ENCODE peak calls at places on chromosomes 1 and 21, in ten cellular contexts. Z is HCT116, L is IMR-90, U is adrenal gland, T is breast epithelium, P is esophagus squamous epithelium, K is heart left ventricle, F is sigmoid colon, R is prostate gland, M is K562. O is an unnamed sample. For H3K36me3, the result is how much of the 10 kb centered on the place peaks cover.

GRCh38 chr1:6803357-6803756 is 18.1 kb downstream of the CAMTA1 start:
- DNase-seq in K (no peak), R (no peak), L (peak), M (no peak), U (no peak), T (no peak), P (no peak), Z (no peak), F (no peak), O (no peak)

GRCh38 chr1:200733907-200734306 is 4.8 kb upstream of the CAMSAP2 start:
- DNase-seq in T (no peak), M (no peak), R (no peak), L (no peak), U (no peak), K (no peak), F (no peak), Z (no peak), P (no peak), O (no peak)

GRCh38 chr1:91864017-91864700 is 21.8 kb downstream of the TGFBR3 start:
- DNase-seq in P (no peak), F (no peak), L (peak), M (no peak), Z (no peak), K (no peak), U (no peak), R (peak), T (peak), O (no peak)

GRCh38 chr1:41500378-41500777 is 15.9 kb upstream of the EDN2 start:
- DNase-seq in M (no peak), P (no peak), K (peak), R (peak), T (peak), F (peak), Z (no peak), U (peak), L (no peak), O (peak)

GRCh38 chr1:161718559-161719324 is 2.6 kb upstream of the FCRLB start:
- DNase-seq in L (no peak), M (no peak), F (no peak), R (no peak), K (no peak), U (no peak), Z (no peak), P (no peak), T (no peak), O (no peak)

GRCh38 chr1:244046907-244047738 is 4.0 kb upstream of the ZBTB18 start:
- DNase-seq in P (no peak), M (no peak), K (no peak), Z (no peak), T (no peak), L (peak), F (no peak), R (no peak), U (no peak), O (no peak)

GRCh38 chr1:98870959-98871903 is 133.4 kb downstream of the PLPPR5 start:
- DNase-seq in K (no peak), M (no peak), T (no peak), Z (no peak), R (no peak), L (no peak), P (no peak), F (no peak), U (no peak), O (no peak)

GRCh38 chr1:192861860-192862259 is 53.0 kb downstream of the RGS2 start:
- DNase-seq in K (no peak), U (no peak), T (no peak), F (no peak), R (peak), Z (no peak), L (no peak), M (no peak), P (no peak), O (no peak)

GRCh38 chr1:234600418-234601216 is 9.4 kb downstream of the IRF2BP2 start:
- DNase-seq in Z (peak), U (no peak), F (no peak), R (no peak), M (no peak), T (no peak), P (no peak), K (no peak), L (no peak), O (peak)

GRCh38 chr1:8026976-8027747 is 1.1 kb upstream of the ERRFI1 start:
- DNase-seq in R (no peak), U (peak), K (peak), M (no peak), T (no peak), F (peak), L (peak), P (no peak), Z (no peak), O (peak)

GRCh38 chr1:15472595-15472994 is 3.3 kb upstream of the CELA2B start:
- DNase-seq in U (no peak), Z (no peak), T (no peak), L (no peak), F (no peak), K (no peak), R (no peak), P (no peak), M (peak), O (no peak)

GRCh38 chr1:235516862-235517446 is 12.7 kb upstream of the B3GALNT2 start:
- DNase-seq in T (no peak), R (no peak), Z (no peak), M (no peak), K (no peak), F (no peak), P (no peak), U (no peak), L (no peak), O (no peak)

GRCh38 chr1:222240536-222241181 is 307.2 kb downstream of the HHIPL2 start:
- DNase-seq in R (no peak), Z (no peak), K (no peak), M (no peak), L (peak), T (no peak), P (no peak), F (no peak), U (peak), O (no peak)

GRCh38 chr1:56707379-56707778 is 62.3 kb downstream of the PRKAA2 start:
- DNase-seq in U (no peak), L (no peak), P (no peak), T (no peak), M (no peak), R (no peak), K (no peak), F (no peak), Z (no peak), O (no peak)

GRCh38 chr1:63813829-63814277 is 40.0 kb downstream of the ROR1 start:
- DNase-seq in P (no peak), K (no peak), F (no peak), T (no peak), U (no peak), L (peak), Z (no peak), M (no peak), R (no peak), O (peak)

GRCh38 chr1:25550683-25551310 is 7.4 kb downstream of the LDLRAP1 start:
- DNase-seq in F (no peak), M (no peak), K (peak), U (peak), L (peak), T (no peak), Z (no peak), P (no peak), R (no peak), O (no peak)

GRCh38 chr1:22930235-22930912 is 42.3 kb downstream of the LACTBL1 start:
- DNase-seq in T (no peak), P (no peak), U (peak), M (peak), L (peak), R (no peak), K (peak), Z (peak), F (peak), O (no peak)

GRCh38 chr1:44970317-44970716 is 16.1 kb downstream of the EIF2B3 start:
- DNase-seq in F (no peak), P (no peak), Z (no peak), R (no peak), T (no peak), U (no peak), M (no peak), L (peak), K (no peak), O (no peak)

GRCh38 chr21:45506241-45506817 is 35.9 kb downstream of the SLC19A1 start:
- DNase-seq in T (no peak), R (no peak), M (peak), U (no peak), Z (no peak), P (no peak), K (peak), L (no peak), F (peak), O (no peak)

GRCh38 chr1:41492341-41492848 is 7.9 kb upstream of the EDN2 start:
- DNase-seq in R (no peak), T (no peak), U (no peak), F (no peak), Z (no peak), M (peak), P (no peak), K (peak), L (no peak), O (no peak)

GRCh38 chr1:151189638-151190445 is at the start of gene VPS72:
- DNase-seq in T (peak), F (peak), M (peak), U (peak), Z (peak), R (peak), K (peak), P (peak), L (peak), O (peak)

GRCh38 chr1:118300808-118301207 is 115.8 kb upstream of the SPAG17 start:
- DNase-seq in P (no peak), T (no peak), U (no peak), M (no peak), R (no peak), L (no peak), Z (no peak), K (no peak), F (no peak), O (no peak)

GRCh38 chr1:183543619-183544204 is 46.5 kb downstream of the NCF2 start:
- DNase-seq in P (no peak), F (no peak), Z (peak), L (peak), T (no peak), M (no peak), R (peak), U (no peak), K (no peak), O (no peak)

GRCh38 chr21:44418876-44419230 is 36.5 kb upstream of the LRRC3 start:
- DNase-seq in K (peak), L (no peak), P (no peak), M (no peak), U (no peak), Z (no peak), T (no peak), F (peak), R (no peak), O (no peak)

GRCh38 chr1:207949571-207950195 is 38.8 kb upstream of the CD34 start:
- DNase-seq in M (no peak), Z (no peak), R (no peak), L (no peak), U (no peak), K (no peak), F (no peak), P (no peak), T (no peak), O (no peak)

GRCh38 chr1:219419135-219419534 is 193.8 kb downstream of the ZC3H11B start:
- DNase-seq in R (no peak), F (no peak), K (no peak), T (no peak), Z (no peak), U (no peak), M (no peak), P (no peak), L (no peak), O (no peak)

GRCh38 chr21:35940074-35940927 is 120.0 kb downstream of the SETD4 start:
- DNase-seq in K (no peak), U (peak), P (no peak), L (peak), F (peak), Z (peak), R (peak), T (peak), M (no peak), O (peak)
- H3K36me3 ChIP-seq in K (under half), U (under half), P (under half), L (under half), F (under half), Z (under half), R (under half), T (under half), M (under half), O (under half)

GRCh38 chr1:66925944-66926343 is 1.2 kb downstream of the MIER1 start:
- DNase-seq in M (no peak), L (no peak), F (no peak), P (no peak), U (no peak), R (no peak), Z (no peak), T (no peak), K (no peak), O (no peak)

GRCh38 chr1:66929289-66929688 is 4.5 kb downstream of the MIER1 start:
- DNase-seq in R (no peak), L (no peak), F (no peak), T (no peak), U (no peak), M (no peak), P (no peak), K (no peak), Z (no peak), O (no peak)

GRCh38 chr1:66925558-66925910 is 744 bp downstream of the MIER1 start:
- DNase-seq in F (no peak), Z (no peak), K (no peak), R (no peak), P (no peak), M (no peak), U (no peak), L (no peak), T (no peak), O (no peak)

GRCh38 chr1:66927528-66927927 is 2.7 kb downstream of the MIER1 start:
- DNase-seq in R (no peak), L (no peak), F (no peak), Z (no peak), P (no peak), T (no peak), K (no peak), M (no peak), U (no peak), O (no peak)

DNA sequence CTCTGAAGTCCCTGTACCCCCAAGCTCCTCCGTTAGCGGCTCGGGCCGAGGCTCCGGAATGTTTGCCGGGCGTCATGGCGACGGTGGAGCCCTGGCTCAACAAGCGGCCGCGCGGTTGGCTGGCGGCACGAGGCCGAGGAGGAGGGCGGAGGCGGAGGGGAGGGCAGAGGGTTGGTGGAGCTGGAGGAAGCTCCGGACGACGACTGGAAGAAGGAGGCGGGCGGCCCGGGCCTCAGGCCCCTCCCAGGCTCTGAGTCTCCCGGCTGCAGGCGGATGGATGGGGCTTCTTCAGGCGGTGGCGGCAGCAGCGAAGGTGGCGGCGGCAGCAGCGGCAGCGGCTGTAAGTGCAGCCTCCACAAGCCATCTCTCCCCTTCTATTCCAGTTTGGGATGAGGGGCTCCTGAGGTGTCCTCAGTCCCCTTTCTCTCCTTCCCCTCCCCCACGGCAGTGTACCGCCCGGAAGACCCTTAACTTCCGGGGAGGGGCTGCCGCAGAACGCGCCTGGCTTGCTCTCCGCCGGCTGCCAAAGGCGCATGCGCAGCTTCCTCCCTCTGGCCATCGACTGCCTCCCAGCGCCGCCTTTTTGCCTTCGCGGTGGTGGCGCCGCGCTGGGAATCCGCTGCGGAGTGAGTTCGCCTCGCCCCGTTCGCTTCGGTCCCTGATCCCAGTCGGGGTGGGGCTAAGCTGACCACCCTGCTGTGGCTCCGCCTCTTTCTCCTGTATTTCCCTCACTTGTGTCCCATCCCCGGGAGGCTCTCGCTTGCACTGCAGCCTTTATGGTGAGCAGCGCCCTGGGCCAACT is at the start of the genes DNAI4 and MIER1:
- DNase-seq in L (peak), R (peak), M (peak), T (peak), Z (peak), U (peak), F (peak), P (peak), K (peak), O (peak)
- TF ChIP-seq POLR2A in L (peak), R (peak), M (peak), T (peak), Z (peak), U (peak), F (peak), P (peak), K (no peak), O (peak)

GRCh38 chr1:196573226-196573625 is 35.0 kb downstream of the KCNT2 start:
- DNase-seq in P (no peak), U (no peak), M (no peak), K (no peak), L (no peak), T (no peak), F (no peak), Z (no peak), R (no peak), O (no peak)
- H3K27ac ChIP-seq in P (no peak), U (no peak), M (no peak), K (no peak), L (no peak), T (no peak), F (no peak), Z (no peak), R (no peak), O (no peak)

GRCh38 chr21:32378956-32379355 is 13.9 kb downstream of the URB1 start:
- DNase-seq in U (no peak), T (no peak), P (no peak), L (no peak), R (no peak), K (no peak), F (no peak), M (no peak), Z (no peak), O (no peak)
- H3K36me3 ChIP-seq in U (under half), T (under half), P (under half), L (under half), R (under half), K (half or more), F (under half), M (half or more), Z (half or more), O (under half)

DNA sequence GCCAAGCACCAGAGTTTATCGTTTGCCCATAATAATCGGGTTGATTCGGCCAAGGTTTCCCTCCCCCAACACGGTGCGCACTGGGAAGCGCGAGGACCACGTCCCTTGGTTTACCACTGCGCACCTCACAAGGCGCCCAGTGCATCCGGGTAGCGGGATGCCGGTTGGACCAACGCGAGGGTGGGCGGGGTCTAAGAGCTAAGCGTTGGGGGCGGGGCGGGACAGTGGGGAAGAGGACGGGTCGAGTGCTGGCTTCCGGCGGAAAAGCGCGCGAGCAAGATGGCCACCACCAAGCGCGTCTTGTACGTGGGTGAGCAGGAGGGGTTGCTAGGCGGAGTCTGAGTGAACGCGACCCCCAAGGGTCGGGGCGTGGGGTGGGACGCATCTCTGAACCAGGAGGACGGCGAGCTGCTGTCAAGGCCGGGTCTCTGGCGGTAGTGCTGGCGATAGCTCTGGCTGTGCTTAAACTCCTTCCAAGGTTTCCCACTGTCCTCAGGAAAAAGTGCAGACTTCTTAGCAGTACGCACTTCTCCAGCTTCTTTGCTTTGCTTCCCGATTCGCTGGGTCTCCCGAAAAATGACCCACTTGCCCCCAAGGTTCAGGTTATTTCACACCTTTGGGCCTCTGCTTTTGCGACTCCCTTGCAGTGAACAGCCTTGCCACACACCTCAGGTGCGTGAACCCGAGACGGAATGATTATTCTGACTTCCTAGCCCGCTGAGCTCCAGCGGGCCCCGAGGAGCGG is at the start of gene PPIE:
- DNase-seq in U (peak), Z (peak), M (peak), L (peak), K (peak), T (peak), R (peak), P (peak), F (peak), O (peak)
- TF ChIP-seq POLR2A in U (peak), Z (peak), M (peak), L (peak), K (no peak), T (no peak), R (peak), P (peak), F (no peak), O (no peak)

DNA sequence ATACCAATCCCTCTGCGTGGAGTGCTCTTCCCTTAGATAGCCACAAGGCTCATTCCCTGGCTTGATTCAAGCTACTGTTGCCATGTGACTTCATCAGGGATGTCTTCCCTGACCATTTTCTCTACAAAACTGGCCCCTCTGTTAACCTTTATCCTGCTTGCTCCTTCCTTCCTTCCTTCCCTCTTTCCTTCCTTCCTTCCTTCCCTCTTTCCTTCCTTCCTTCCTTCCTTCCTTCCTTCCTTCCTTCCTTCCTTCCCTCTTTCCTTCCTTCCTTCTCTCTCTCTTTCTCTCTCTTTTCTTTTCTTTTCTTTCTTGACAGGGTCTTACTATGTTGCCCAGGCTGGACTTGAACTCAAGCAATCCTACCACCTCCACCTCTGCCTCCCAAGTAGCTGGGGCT is 6.2 kb upstream of the RYR2 start:
- DNase-seq in U (no peak), T (no peak), Z (no peak), M (no peak), P (no peak), K (no peak), F (no peak), R (no peak), L (no peak), O (no peak)
- H3K27ac ChIP-seq in U (no peak), T (no peak), Z (no peak), M (no peak), P (no peak), K (no peak), F (no peak), R (no peak), L (no peak), O (no peak)

GRCh38 chr1:211296396-211296795 is 30.2 kb upstream of the TRAF5 start:
- DNase-seq in P (no peak), F (no peak), R (no peak), T (no peak), Z (no peak), K (no peak), L (no peak), U (no peak), M (no peak), O (no peak)
- H3K36me3 ChIP-seq in P (under half), F (under half), R (under half), T (under half), Z (under half), K (half or more), L (under half), U (under half), M (half or more), O (under half)

DNA sequence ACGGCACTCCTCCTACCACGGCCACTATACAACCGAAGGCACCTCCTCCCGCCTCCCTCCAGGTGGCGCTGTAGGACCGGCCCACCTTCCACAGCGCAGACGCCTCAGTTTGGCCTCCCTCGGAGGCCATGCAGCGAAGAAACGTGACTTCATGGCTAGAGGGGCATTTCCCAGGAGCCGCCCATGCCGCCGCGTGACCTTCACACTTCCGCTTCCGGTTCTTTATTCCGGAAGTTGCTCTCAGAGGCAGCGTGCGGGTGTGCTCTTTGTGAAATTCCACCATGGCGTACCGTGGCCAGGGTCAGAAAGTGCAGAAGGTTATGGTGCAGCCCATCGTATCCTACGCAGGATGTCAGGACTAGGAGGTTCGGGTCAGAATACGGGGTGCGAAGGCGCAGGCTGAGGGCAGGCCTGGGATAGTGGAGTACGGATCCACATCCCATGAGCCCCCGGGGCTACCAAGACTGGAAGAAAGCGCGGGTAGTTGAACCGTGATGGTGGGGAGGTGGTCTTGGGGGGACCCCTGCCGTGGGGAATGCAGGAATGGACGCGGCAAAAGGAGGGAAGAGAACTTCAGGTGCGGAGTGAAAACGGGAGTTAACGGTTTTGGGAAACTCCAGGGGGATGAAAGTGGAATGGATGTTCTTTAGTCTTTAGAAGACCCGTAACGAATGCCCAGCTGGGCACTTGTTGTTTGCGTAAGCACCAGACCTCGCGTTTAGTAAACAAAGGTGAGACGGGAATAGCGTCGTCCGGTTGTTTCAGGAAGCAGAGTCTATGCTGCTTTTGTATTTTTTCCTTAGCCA is at the start of gene SNRPE:
- DNase-seq in M (peak), U (peak), T (peak), L (peak), K (peak), F (peak), P (peak), R (peak), Z (peak), O (peak)
- TF ChIP-seq POLR2A in M (peak), U (peak), T (peak), L (peak), K (no peak), F (no peak), P (peak), R (no peak), Z (peak), O (peak)

O was measured in uterus.